ENCODE peak calls at places on chromosomes 13 and 19, in ten cellular contexts. F is IMR-90, U is Peyer's patch, R is suprapubic skin, M is A549, Y is transverse colon, O is tibial nerve, P is body of pancreas, N is ovary, L is esophagus squamous epithelium. D is an unnamed sample.

GRCh38 chr13:105969761-105970160 is 565.7 kb downstream of the EFNB2 start:
- DNase-seq in F (no peak), U (no peak), R (no peak), M (peak; percentile 61), Y (no peak), O (no peak), P (no peak), N (no peak), L (no peak), D (no peak)

GRCh38 chr19:40933025-40933424 is 51.0 kb upstream of the CYP2A7 start:
- DNase-seq in F (no peak), U (no peak), R (no peak), M (peak; percentile 80), Y (no peak), O (no peak), P (no peak), N (no peak), L (no peak), D (no peak)

GRCh38 chr13:114167445-114167844 is 11.6 kb upstream of the CFAP97D2 start:
- DNase-seq in F (peak; percentile 38), U (no peak), R (no peak), M (no peak), Y (no peak), O (no peak), P (no peak), N (no peak), L (no peak), D (no peak)

GRCh38 chr19:4448147-4448985 is 9.2 kb downstream of the UBXN6 start:
- DNase-seq in F (no peak), U (no peak), R (no peak), M (no peak), Y (no peak), O (no peak), P (peak; percentile 84), N (no peak), L (no peak), D (no peak)

GRCh38 chr13:79741006-79741405 is 260.1 kb downstream of the NDFIP2 start:
- DNase-seq in F (peak; percentile 71), U (no peak), R (no peak), M (no peak), Y (no peak), O (no peak), P (peak; percentile 25), N (peak; percentile 67), L (no peak), D (no peak)

GRCh38 chr19:16435999-16436650 is 35.6 kb downstream of the EPS15L1 start:
- DNase-seq in F (no peak), U (no peak), R (no peak), M (no peak), Y (no peak), O (no peak), P (no peak), N (no peak), L (no peak), D (no peak)

GRCh38 chr19:42198676-42199439 is 18.6 kb downstream of the DEDD2 start:
- DNase-seq in F (no peak), U (peak; percentile 93), R (no peak), M (no peak), Y (peak; percentile 72), O (no peak), P (no peak), N (no peak), L (no peak), D (no peak)

GRCh38 chr19:5312058-5312457 is 28.6 kb downstream of the PTPRS start:
- DNase-seq in F (no peak), U (no peak), R (no peak), M (no peak), Y (no peak), O (no peak), P (no peak), N (no peak), L (no peak), D (no peak)

GRCh38 chr13:57633950-57634828 is 2.6 kb downstream of the PCDH17 start:
- DNase-seq in F (no peak), U (no peak), R (no peak), M (no peak), Y (no peak), O (no peak), P (peak; percentile 26), N (no peak), L (no peak), D (peak; percentile 29)

GRCh38 chr19:14517446-14517839 is 754 bp downstream of the DNAJB1 start:
- DNase-seq in F (peak; percentile 28), U (peak; percentile 56), R (no peak), M (no peak), Y (peak; percentile 26), O (no peak), P (no peak), N (no peak), L (no peak), D (no peak)

GRCh38 chr19:52935434-52935833 is 12.2 kb upstream of the ZNF888 start:
- DNase-seq in F (peak; percentile 58), U (no peak), R (no peak), M (no peak), Y (peak; percentile 51), O (no peak), P (no peak), N (no peak), L (no peak), D (no peak)

GRCh38 chr13:95115525-95115924 is 185.7 kb downstream of the ABCC4 start:
- DNase-seq in F (no peak), U (peak; percentile 61), R (no peak), M (peak; percentile 94), Y (peak; percentile 10), O (no peak), P (no peak), N (no peak), L (no peak), D (no peak)

GRCh38 chr13:95113601-95114000 is 187.7 kb downstream of the ABCC4 start:
- DNase-seq in F (no peak), U (no peak), R (no peak), M (no peak), Y (no peak), O (no peak), P (no peak), N (no peak), L (no peak), D (no peak)

GRCh38 chr13:95120650-95121049 is 180.6 kb downstream of the ABCC4 start:
- DNase-seq in F (no peak), U (peak; percentile 59), R (no peak), M (no peak), Y (no peak), O (no peak), P (no peak), N (no peak), L (no peak), D (no peak)

GRCh38 chr13:95118541-95119324 is 182.5 kb downstream of the ABCC4 start:
- DNase-seq in F (no peak), U (no peak), R (no peak), M (no peak), Y (no peak), O (no peak), P (no peak), N (no peak), L (no peak), D (no peak)

DNA sequence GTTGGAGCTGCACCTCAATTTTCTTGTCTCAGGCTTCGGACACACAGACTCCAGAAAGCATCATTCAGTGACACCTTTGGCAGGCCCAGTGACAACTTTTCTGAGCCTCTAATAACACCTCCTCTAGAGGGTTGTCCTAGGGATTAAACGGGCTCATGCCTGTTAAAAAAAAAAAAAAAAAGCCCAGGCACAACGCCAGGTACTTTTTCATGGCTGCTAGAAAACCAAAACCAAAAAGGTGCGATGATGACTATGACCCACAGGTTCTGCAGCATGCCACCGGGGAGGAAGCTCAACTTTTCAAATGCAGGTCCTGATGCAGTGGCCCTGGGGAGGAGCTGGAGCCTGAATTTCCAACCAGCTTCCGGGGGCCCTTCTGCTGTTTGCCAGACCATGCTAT is 184.2 kb downstream of the ABCC4 start:
- DNase-seq in F (no peak), U (no peak), R (no peak), M (peak; percentile 39), Y (no peak), O (no peak), P (no peak), N (no peak), L (no peak), D (no peak)
- H3K4me1 ChIP-seq in F (peaks cover 2% of the 10 kb centered on the region), U (no peaks in the 10 kb centered on the region), R (peaks cover 15% of the 10 kb centered on the region), M (peaks cover 68% of the 10 kb centered on the region), Y (no peaks in the 10 kb centered on the region), O (no peaks in the 10 kb centered on the region), P (no peaks in the 10 kb centered on the region), N (no peaks in the 10 kb centered on the region), L (peaks cover 11% of the 10 kb centered on the region), D (no peaks in the 10 kb centered on the region)

DNA sequence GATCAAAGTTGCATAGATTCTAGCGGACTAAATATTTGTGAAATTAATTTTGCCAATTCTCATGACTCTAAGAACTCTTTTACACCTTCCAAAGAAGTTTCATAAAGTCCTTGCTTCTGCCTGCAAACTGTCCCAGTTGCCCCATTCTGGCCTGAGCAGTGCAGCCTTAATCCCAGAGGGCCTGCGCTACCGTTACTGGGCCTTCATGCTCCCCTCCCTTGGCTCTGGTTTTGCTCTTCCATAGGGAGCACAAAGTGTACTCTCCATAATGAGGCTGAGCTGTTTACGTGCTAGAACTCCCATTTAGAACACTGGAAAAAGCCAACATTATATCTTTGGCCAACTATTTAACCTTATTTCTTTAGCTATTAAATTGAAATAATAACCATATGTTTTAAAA is 2.1 kb downstream of the MTIF3 start:
- DNase-seq in F (no peak), U (no peak), R (no peak), M (no peak), Y (no peak), O (no peak), P (no peak), N (no peak), L (no peak), D (no peak)
- H3K27ac ChIP-seq in F (no peak overlapping the region), U (peak overlapping the region; percentile 96), R (peak overlapping the region; percentile 99), M (no peak overlapping the region), Y (peak overlapping the region; percentile 95), O (peak overlapping the region; percentile 98), P (no peak overlapping the region), N (no peak overlapping the region), L (peak overlapping the region; percentile 100), D (peak overlapping the region; percentile 100)

DNA sequence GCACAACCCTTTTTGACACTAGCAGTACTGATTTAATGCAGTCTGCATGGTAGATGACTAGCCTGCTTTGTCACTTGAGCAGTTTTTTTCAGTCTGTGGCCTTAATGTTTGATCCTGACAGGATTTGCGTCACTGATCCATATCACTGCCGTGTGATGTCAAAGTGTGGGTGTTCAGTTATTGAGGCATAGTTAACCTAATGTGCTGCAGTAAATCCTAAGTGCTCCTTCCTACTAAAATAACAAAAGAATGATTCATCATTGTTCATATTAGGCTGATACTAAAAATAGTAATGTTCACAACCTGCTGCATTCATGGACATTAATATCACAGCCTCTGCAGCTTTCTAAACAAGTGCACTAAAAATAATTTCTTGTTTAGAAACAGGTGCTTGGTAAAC is 121.9 kb upstream of the MLNR start:
- DNase-seq in F (peak; percentile 99), U (peak; percentile 58), R (no peak), M (peak; percentile 70), Y (no peak), O (no peak), P (no peak), N (peak; percentile 42), L (no peak), D (peak; percentile 27)
- TF ChIP-seq POLR2A in F (no peak), U (no peak), R (no peak), M (no peak), Y (no peak), O (no peak), P (no peak), N (no peak), L (no peak), D (no peak)

GRCh38 chr13:48302920-48303330 is 626 bp upstream of the RB1 start:
- DNase-seq in F (peak; percentile 37), U (no peak), R (no peak), M (no peak), Y (no peak), O (peak; percentile 33), P (peak; percentile 7), N (peak; percentile 27), L (no peak), D (no peak)
- H3K4me1 ChIP-seq in F (no peaks in the 10 kb centered on the region), U (peaks cover 18% of the 10 kb centered on the region), R (peaks cover 20% of the 10 kb centered on the region), M (peaks cover 12% of the 10 kb centered on the region), Y (peaks cover 19% of the 10 kb centered on the region), O (no peaks in the 10 kb centered on the region), P (peaks cover 18% of the 10 kb centered on the region), N (peaks cover 8% of the 10 kb centered on the region), L (peaks cover 15% of the 10 kb centered on the region), D (peaks cover 30% of the 10 kb centered on the region)

D was measured in heart left ventricle.